ENCODE peak calls at places on chromosomes 2 and 18, in five cellular contexts. A is CD4-positive, alpha-beta memory T cell; C is left ventricle myocardium inferior; Q is esophagus squamous epithelium; P is A549. N is an unnamed sample.

GRCh38 chr2:107418713-107419112 is 408.0 kb upstream of the RGPD4 start:
- DNase-seq in A (no peak), C (no peak), Q (no peak), P (no peak), N (no peak)

GRCh38 chr18:60322591-60322990 is 50.0 kb downstream of the MC4R start:
- DNase-seq in A (no peak), C (no peak), Q (no peak), P (no peak), N (peak; percentile 43)

GRCh38 chr18:11175266-11175947 is 26.0 kb upstream of the PIEZO2 start:
- DNase-seq in A (no peak), C (no peak), Q (no peak), P (no peak), N (peak; percentile 81)

GRCh38 chr2:189304360-189304759 is 124.8 kb upstream of the COL5A2 start:
- DNase-seq in A (peak; percentile 59), C (no peak), Q (no peak), P (no peak), N (no peak)

GRCh38 chr2:221377061-221377460 is 195.0 kb downstream of the EPHA4 start:
- DNase-seq in A (no peak), C (no peak), Q (no peak), P (no peak), N (peak; percentile 46)

GRCh38 chr2:46299365-46300263 is 2.4 kb downstream of the EPAS1 start:
- DNase-seq in A (no peak), C (peak; percentile 76), Q (no peak), P (peak; percentile 77), N (peak; percentile 86)

GRCh38 chr2:12504443-12504842 is 212.3 kb upstream of the TRIB2 start:
- DNase-seq in A (no peak), C (no peak), Q (no peak), P (no peak), N (peak; percentile 37)

GRCh38 chr18:3441290-3441689 is 8.7 kb upstream of the TGIF1 start:
- DNase-seq in A (peak; percentile 21), C (no peak), Q (no peak), P (peak; percentile 66), N (peak; percentile 65)

GRCh38 chr2:200156140-200156858 is 150.2 kb upstream of the SPATS2L start:
- DNase-seq in A (no peak), C (no peak), Q (no peak), P (peak; percentile 62), N (peak; percentile 96)

GRCh38 chr2:240134466-240134865 is 1.6 kb downstream of the COPS9 start:
- DNase-seq in A (no peak), C (no peak), Q (no peak), P (no peak), N (no peak)

GRCh38 chr2:157790780-157791179 is 85.3 kb downstream of the ACVR1 start:
- DNase-seq in A (no peak), C (no peak), Q (no peak), P (no peak), N (no peak)

GRCh38 chr2:157789161-157789720 is 86.9 kb downstream of the ACVR1 start:
- DNase-seq in A (no peak), C (no peak), Q (no peak), P (no peak), N (no peak)

GRCh38 chr2:157789933-157790511 is 86.1 kb downstream of the ACVR1 start:
- DNase-seq in A (no peak), C (peak; percentile 63), Q (no peak), P (no peak), N (no peak)

GRCh38 chr2:157792345-157793052 is 83.6 kb downstream of the ACVR1 start:
- DNase-seq in A (no peak), C (no peak), Q (no peak), P (no peak), N (peak; percentile 70)

GRCh38 chr2:157793053-157793612 is 83.0 kb downstream of the ACVR1 start:
- DNase-seq in A (no peak), C (no peak), Q (no peak), P (no peak), N (no peak)
- H3K4me1 ChIP-seq in A (peaks cover 16% of the 10 kb centered on the region), C (peaks cover 43% of the 10 kb centered on the region), Q (peaks cover 20% of the 10 kb centered on the region), P (peaks cover 14% of the 10 kb centered on the region), N (peaks cover 25% of the 10 kb centered on the region)

GRCh38 chr2:205982776-205983327 is 103.1 kb downstream of the INO80D start:
- DNase-seq in A (no peak), C (no peak), Q (no peak), P (no peak), N (no peak)
- H3K4me1 ChIP-seq in A (no peaks in the 10 kb centered on the region), C (no peaks in the 10 kb centered on the region), Q (no peaks in the 10 kb centered on the region), P (no peaks in the 10 kb centered on the region), N (no peaks in the 10 kb centered on the region)

GRCh38 chr18:51138936-51139335 is 58.5 kb downstream of the MEX3C start:
- DNase-seq in A (no peak), C (no peak), Q (no peak), P (no peak), N (no peak)
- H3K4me1 ChIP-seq in A (no peaks in the 10 kb centered on the region), C (no peaks in the 10 kb centered on the region), Q (peaks cover 9% of the 10 kb centered on the region), P (peaks cover 32% of the 10 kb centered on the region), N (peaks cover 2% of the 10 kb centered on the region)

GRCh38 chr18:32802606-32803451 is 30.0 kb upstream of the KLHL14 start:
- DNase-seq in A (no peak), C (no peak), Q (no peak), P (no peak), N (no peak)

GRCh38 chr18:32801236-32801635 is 28.4 kb upstream of the KLHL14 start:
- DNase-seq in A (no peak), C (no peak), Q (no peak), P (no peak), N (no peak)

GRCh38 chr18:32803571-32803970 is 30.7 kb upstream of the KLHL14 start:
- DNase-seq in A (no peak), C (no peak), Q (no peak), P (no peak), N (no peak)

GRCh38 chr18:32804126-32804888 is 31.5 kb upstream of the KLHL14 start:
- DNase-seq in A (no peak), C (no peak), Q (no peak), P (no peak), N (no peak)

DNA sequence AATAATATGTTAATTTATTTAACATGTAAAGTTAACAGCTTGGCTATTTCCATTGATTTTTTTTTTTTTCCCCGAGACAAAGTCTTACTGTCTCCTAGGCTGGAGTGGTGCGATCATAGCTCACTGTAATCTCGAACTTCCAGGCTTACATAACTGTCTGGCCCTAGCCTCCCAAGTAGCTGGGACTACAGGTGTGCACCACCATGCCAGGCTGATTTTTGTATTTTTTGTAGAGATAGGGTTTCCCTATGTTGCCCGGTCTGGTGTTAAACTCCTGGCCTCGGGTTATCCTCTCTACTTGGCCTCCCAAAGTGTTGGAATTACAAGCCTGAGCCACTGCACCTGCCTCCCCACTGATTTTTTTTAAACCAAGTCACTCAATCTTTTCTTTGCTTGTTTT is 32.5 kb upstream of the KLHL14 start:
- DNase-seq in A (no peak), C (no peak), Q (no peak), P (no peak), N (no peak)
- H3K4me1 ChIP-seq in A (no peaks in the 10 kb centered on the region), C (no peaks in the 10 kb centered on the region), Q (no peaks in the 10 kb centered on the region), P (no peaks in the 10 kb centered on the region), N (no peaks in the 10 kb centered on the region)

GRCh38 chr2:162587653-162588052 is 243.7 kb downstream of the GCA start:
- DNase-seq in A (no peak), C (no peak), Q (no peak), P (no peak), N (no peak)

GRCh38 chr2:162586311-162586710 is 242.4 kb downstream of the GCA start:
- DNase-seq in A (no peak), C (no peak), Q (no peak), P (no peak), N (no peak)

DNA sequence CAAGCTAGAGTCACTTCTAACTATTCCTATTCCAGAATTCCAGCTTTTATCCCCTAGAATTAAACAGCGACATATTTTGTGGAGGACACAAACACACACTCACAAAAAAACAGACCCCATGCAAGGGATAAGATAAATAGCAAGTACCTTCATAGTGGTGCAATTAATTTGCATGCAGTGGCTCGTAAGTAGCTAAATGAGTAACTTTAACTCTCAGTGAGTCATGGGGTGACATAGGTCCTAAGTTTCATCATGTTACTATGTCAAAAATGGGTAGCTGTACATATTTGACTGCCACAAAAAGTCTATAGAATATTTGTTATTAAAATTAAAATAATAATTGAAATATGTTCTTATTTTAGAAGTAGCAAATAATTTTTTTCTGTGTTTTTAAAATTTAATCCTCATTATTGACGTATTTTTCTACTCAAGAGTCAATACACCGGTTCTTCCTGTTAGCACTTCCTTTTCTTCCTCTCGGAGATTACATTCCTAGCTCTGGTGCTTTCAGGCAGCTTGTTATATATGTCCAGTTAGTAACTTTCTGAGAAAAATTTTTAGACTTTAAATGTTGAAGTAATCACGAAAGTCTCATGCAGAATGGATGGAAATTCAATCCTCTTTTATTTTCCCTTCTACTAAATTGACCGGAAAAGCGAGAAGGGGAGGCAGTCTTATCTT is 247.0 kb downstream of the KCNH7 start:
- DNase-seq in A (no peak), C (no peak), Q (no peak), P (no peak), N (no peak)
- H3K4me1 ChIP-seq in A (no peaks in the 10 kb centered on the region), C (no peaks in the 10 kb centered on the region), Q (no peaks in the 10 kb centered on the region), P (no peaks in the 10 kb centered on the region), N (no peaks in the 10 kb centered on the region)